ENCODE peak calls at places on chromosomes 13 and 19, in ten cellular contexts. J, B, F, G, P, R, Y, V, K and E are unnamed samples.
A peak's percentile ranks its signal among the peaks of the same experiment; 100 is the strongest.

GRCh38 chr19:2216361-2217225 is 19.5 kb downstream of the PLEKHJ1 start:
- DNase-seq in V (no peak), P (no peak), J (no peak), R (no peak), Y (no peak), K (no peak), F (no peak), B (no peak), G (no peak), E (no peak)

GRCh38 chr19:47179643-47180310 is 49.1 kb downstream of the SAE1 start:
- DNase-seq in V (no peak), K (no peak), P (no peak), Y (no peak), J (peak; percentile 51), B (no peak), R (no peak), F (no peak), G (no peak), E (no peak)

GRCh38 chr13:91356919-91357612 is 9.6 kb downstream of the MIR17HG start:
- DNase-seq in Y (no peak), B (no peak), K (no peak), J (no peak), G (no peak), R (no peak), P (no peak), V (no peak), F (no peak), E (no peak)

GRCh38 chr13:21625366-21625765 is 21.4 kb upstream of the MICU2 start:
- DNase-seq in R (peak; percentile 20), G (no peak), B (no peak), K (peak; percentile 24), V (peak; percentile 11), J (peak; percentile 10), P (peak; percentile 87), Y (no peak), F (peak; percentile 41), E (no peak)

GRCh38 chr13:107799001-107799400 is 416.3 kb downstream of the LIG4 start:
- DNase-seq in Y (no peak), R (no peak), K (peak; percentile 63), G (no peak), F (no peak), J (no peak), B (no peak), V (no peak), P (no peak), E (no peak)

GRCh38 chr19:30255783-30256509 is 116.2 kb upstream of the ZNF536 start:
- DNase-seq in G (no peak), B (no peak), J (no peak), P (no peak), F (peak; percentile 65), R (no peak), V (peak; percentile 17), K (no peak), Y (no peak), E (no peak)

GRCh38 chr19:648305-648704 is 8.6 kb downstream of the FGF22 start:
- DNase-seq in Y (no peak), K (no peak), R (no peak), G (no peak), P (no peak), V (no peak), B (no peak), J (no peak), F (peak; percentile 24), E (no peak)

GRCh38 chr13:102651392-102651791 is 43.5 kb downstream of the METTL21C start:
- DNase-seq in J (no peak), B (no peak), P (no peak), Y (no peak), V (no peak), F (no peak), G (no peak), K (peak; percentile 72), R (no peak), E (no peak)

GRCh38 chr13:100941811-100942361 is 267.3 kb upstream of the TMTC4 start:
- DNase-seq in B (no peak), Y (no peak), V (no peak), P (no peak), F (no peak), J (no peak), G (no peak), R (no peak), K (no peak), E (no peak)

GRCh38 chr13:33053397-33054066 is 37.3 kb downstream of the KL start:
- DNase-seq in P (no peak), F (no peak), J (no peak), Y (no peak), K (peak; percentile 32), G (no peak), R (no peak), V (no peak), B (no peak), E (no peak)

GRCh38 chr19:56681702-56682101 is 10.1 kb upstream of the ZNF835 start:
- DNase-seq in K (no peak), V (no peak), J (no peak), P (no peak), Y (no peak), B (no peak), G (no peak), R (no peak), F (no peak), E (no peak)

GRCh38 chr13:80419416-80419815 is 78.5 kb upstream of the SPRY2 start:
- DNase-seq in Y (no peak), K (no peak), J (no peak), F (no peak), V (no peak), B (no peak), P (no peak), G (no peak), R (no peak), E (no peak)

GRCh38 chr13:23637813-23638212 is 67.6 kb downstream of the TNFRSF19 start:
- DNase-seq in J (no peak), B (no peak), F (peak; percentile 55), Y (no peak), G (no peak), V (no peak), R (no peak), P (no peak), K (no peak), E (peak; percentile 10)

GRCh38 chr19:51552996-51553725 is 17.9 kb upstream of the ZNF175 start:
- DNase-seq in V (peak; percentile 26), R (no peak), B (no peak), K (peak; percentile 32), Y (peak; percentile 63), J (peak; percentile 48), P (no peak), F (peak; percentile 91), G (peak; percentile 58), E (no peak)

GRCh38 chr13:26497991-26498423 is 59.5 kb upstream of the WASF3 start:
- DNase-seq in K (peak; percentile 97), P (no peak), B (no peak), J (no peak), R (no peak), F (no peak), G (no peak), V (peak; percentile 86), Y (no peak), E (no peak)